ENCODE peak calls at places on chromosomes 2 and 18, in five cellular contexts. S, L, T, H and M are unnamed samples. For H3K4me1, the result is how much of the 10 kb centered on the place peaks cover.

GRCh38 chr2:39538713-39539112 is 101.6 kb upstream of the MAP4K3 start:
- DNase-seq in T (no peak), S (no peak), H (no peak), L (no peak), M (peak)

GRCh38 chr2:168171069-168171762 is 76.2 kb downstream of the STK39 start:
- DNase-seq in T (no peak), H (no peak), S (no peak), L (no peak), M (no peak)

GRCh38 chr18:24488824-24489493 is 28.5 kb downstream of the HRH4 start:
- DNase-seq in S (no peak), H (peak), T (peak), L (no peak), M (peak)

GRCh38 chr2:148358375-148358774 is 286.2 kb upstream of the EPC2 start:
- DNase-seq in S (no peak), T (no peak), L (no peak), H (no peak), M (no peak)

GRCh38 chr2:216445489-216445888 is 33.2 kb downstream of the SMARCAL1 start:
- DNase-seq in T (no peak), S (no peak), L (no peak), H (no peak), M (no peak)

GRCh38 chr2:8138923-8139667 is 542.8 kb upstream of the ID2 start:
- DNase-seq in L (peak), T (no peak), S (no peak), H (peak), M (no peak)

GRCh38 chr2:239768031-239768800 is 256.9 kb downstream of the NDUFA10 start:
- DNase-seq in H (no peak), T (no peak), S (no peak), L (no peak), M (no peak)

GRCh38 chr2:62577994-62578836 is 72.2 kb upstream of the TMEM17 start:
- DNase-seq in S (no peak), H (peak), T (no peak), L (no peak), M (peak)

GRCh38 chr18:3593904-3594759 is 144.2 kb downstream of the TGIF1 start:
- DNase-seq in T (peak), L (peak), S (peak), H (peak), M (peak)

GRCh38 chr2:172484253-172484652 is 56.9 kb downstream of the ITGA6 start:
- DNase-seq in L (no peak), T (peak), S (no peak), H (peak), M (no peak)

GRCh38 chr18:65547046-65547445 is 203.8 kb upstream of the CDH7 start:
- DNase-seq in H (no peak), L (no peak), T (no peak), S (no peak), M (no peak)

GRCh38 chr2:178863856-178864620 is 56.8 kb upstream of the TTN start:
- DNase-seq in H (peak), T (no peak), S (peak), L (peak), M (no peak)

GRCh38 chr18:74252032-74252380 is 39.8 kb downstream of the CYB5A start:
- DNase-seq in S (no peak), H (peak), T (no peak), L (no peak), M (no peak)

GRCh38 chr2:65130440-65131175 is 702 bp upstream of the RAB1A start:
- DNase-seq in S (no peak), T (peak), H (no peak), L (no peak), M (no peak)

GRCh38 chr2:159518321-159519005 is 97.9 kb downstream of the BAZ2B start:
- DNase-seq in L (no peak), H (no peak), S (no peak), T (no peak), M (peak)

GRCh38 chr2:36466135-36466534 is 110.6 kb downstream of the CRIM1 start:
- DNase-seq in T (no peak), H (no peak), S (no peak), L (no peak), M (no peak)

DNA sequence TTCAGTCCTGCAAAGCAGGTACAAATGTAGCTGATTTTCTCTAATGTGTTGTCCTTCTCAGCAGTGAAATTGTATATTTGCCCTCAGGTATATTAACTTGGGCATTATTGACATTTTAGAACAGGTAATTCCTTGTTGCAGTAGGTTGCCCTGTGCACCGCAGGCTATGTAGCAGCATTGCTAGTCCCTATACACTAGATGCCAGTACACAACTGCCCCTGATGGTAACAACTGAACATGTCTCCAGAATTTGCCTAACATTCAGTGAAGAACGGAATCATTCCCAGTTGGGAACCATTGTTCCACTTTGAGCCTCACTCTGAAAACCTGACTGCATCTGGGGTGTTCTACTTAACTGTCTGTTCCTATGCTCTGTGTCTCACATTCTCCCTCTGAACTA is 23.1 kb upstream of the TFPI start:
- DNase-seq in S (no peak), T (no peak), H (no peak), L (no peak), M (no peak)
- H3K4me1 ChIP-seq in S (under half), T (under half), H (under half), L (under half), M (under half)

DNA sequence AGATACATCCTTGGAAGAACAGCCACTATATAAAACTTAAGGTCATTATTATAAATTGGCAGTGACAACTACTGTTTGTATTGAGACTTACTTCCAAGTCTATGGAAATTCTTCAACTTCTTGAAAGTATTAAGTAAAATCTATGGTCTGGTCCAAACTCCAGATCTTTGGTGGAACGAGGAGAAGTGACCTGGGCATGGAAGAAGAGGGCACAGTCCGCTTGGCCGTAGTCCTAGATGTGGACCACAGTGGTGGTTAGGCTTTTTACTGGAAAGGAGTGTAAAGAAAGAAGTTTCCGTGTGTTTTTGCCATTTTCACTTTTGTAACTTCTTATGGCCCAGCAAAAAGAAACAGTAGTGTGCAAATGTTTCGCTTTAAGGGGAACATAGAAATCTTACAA is 9.8 kb downstream of the RAB12 start:
- DNase-seq in S (no peak), H (no peak), T (no peak), L (no peak), M (no peak)
- H3K4me1 ChIP-seq in S (under half), H (under half), T (under half), L (half or more), M (under half)

GRCh38 chr2:191620144-191620543 is 57.8 kb upstream of the NABP1 start:
- DNase-seq in T (no peak), S (no peak), L (no peak), H (no peak), M (peak)

GRCh38 chr2:191614759-191615158 is 63.2 kb upstream of the NABP1 start:
- DNase-seq in L (no peak), H (no peak), S (no peak), T (no peak), M (no peak)

GRCh38 chr2:191618789-191619185 is 59.1 kb upstream of the NABP1 start:
- DNase-seq in S (no peak), H (no peak), T (no peak), L (no peak), M (no peak)

GRCh38 chr2:191617589-191617988 is 60.3 kb upstream of the NABP1 start:
- DNase-seq in T (no peak), H (no peak), L (no peak), S (no peak), M (no peak)

DNA sequence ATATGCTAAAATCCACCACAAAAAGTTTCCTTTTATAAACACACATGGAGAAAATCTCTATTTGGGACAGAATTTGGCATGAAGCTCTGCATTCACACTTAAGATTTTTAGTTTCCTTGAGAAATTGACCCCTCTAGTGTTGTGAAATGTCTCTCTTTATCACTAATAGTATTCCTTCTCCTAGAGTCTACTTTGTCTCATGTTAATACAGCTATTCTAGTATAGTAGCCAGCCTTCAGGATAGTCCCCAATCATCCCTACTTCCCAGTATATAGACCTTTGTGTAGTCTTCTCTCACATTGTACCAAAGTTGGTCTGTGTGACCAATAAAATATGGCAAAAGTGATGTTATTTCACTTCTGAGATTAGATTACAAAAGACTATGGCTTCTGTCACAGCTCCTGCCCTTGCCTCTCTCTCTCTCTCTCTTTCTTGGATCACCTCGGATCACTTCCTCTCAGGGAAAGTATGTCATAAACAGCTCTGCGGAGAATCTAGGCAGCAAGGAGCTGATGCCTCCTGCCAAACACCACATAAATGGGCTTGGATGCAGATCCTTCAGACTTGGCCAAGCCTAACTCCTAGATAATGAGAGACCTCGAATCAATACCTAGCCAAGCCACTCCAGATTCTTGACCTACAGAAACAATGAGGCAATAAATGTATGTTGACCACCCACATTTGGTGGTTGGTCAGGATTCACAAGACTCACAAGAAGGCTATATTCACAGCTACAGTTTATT is 59.7 kb upstream of the NABP1 start:
- DNase-seq in L (no peak), T (no peak), S (no peak), H (no peak), M (no peak)
- H3K4me1 ChIP-seq in L (under half), T (under half), S (under half), H (under half), M (under half)

GRCh38 chr2:219575566-219576504 is 3.7 kb downstream of the INHA start:
- DNase-seq in H (no peak), L (no peak), S (no peak), T (no peak), M (no peak)
- H3K4me1 ChIP-seq in H (under half), L (under half), S (under half), T (under half), M (under half)

GRCh38 chr18:62629031-62629430 is 86.3 kb upstream of the PHLPP1 start:
- DNase-seq in L (no peak), S (no peak), T (no peak), H (no peak), M (no peak)

GRCh38 chr18:62621546-62621945 is 93.8 kb upstream of the PHLPP1 start:
- DNase-seq in T (no peak), L (peak), H (no peak), S (peak), M (no peak)

DNA sequence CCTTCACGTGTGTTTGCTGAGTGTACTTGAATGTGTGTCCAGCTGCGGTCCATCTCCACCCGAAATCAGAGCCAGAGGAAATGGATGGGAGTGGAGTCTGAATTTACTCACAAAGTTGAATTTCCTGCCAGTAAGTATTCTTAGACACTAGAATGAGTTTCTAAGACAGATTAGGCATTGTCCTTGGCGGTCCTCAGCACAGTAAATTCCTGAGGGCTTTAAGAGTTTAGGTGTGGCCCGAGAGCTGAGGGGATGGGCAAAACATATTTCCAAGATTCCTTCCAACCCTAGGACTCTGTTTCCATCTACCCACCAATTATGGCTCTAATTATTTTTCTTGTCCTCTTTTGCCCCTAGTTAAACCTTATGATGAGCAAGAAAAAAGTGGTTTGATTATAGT is 90.3 kb upstream of the PHLPP1 start:
- DNase-seq in S (no peak), H (no peak), T (no peak), L (no peak), M (no peak)
- H3K4me1 ChIP-seq in S (under half), H (under half), T (under half), L (under half), M (under half)

GRCh38 chr2:220987839-220988238 is 584.3 kb downstream of the EPHA4 start:
- DNase-seq in H (no peak), S (no peak), T (no peak), L (no peak), M (no peak)

GRCh38 chr2:220994841-220995240 is 577.3 kb downstream of the EPHA4 start:
- DNase-seq in T (no peak), L (no peak), S (no peak), H (no peak), M (no peak)

GRCh38 chr2:220991972-220992371 is 580.1 kb downstream of the EPHA4 start:
- DNase-seq in T (no peak), S (no peak), H (no peak), L (no peak), M (no peak)
- H3K4me1 ChIP-seq in T (under half), S (under half), H (under half), L (under half), M (under half)

GRCh38 chr2:231794383-231794782 is 8.1 kb downstream of the COPS7B start:
- DNase-seq in L (no peak), H (no peak), T (no peak), S (no peak), M (no peak)
- H3K4me1 ChIP-seq in L (under half), H (under half), T (under half), S (under half), M (under half)